ENCODE peak calls at places on chromosomes 2 and 18, in seven cellular contexts. P, R, V, E, C, Q and Y are unnamed samples.

GRCh38 chr18:55048892-55049291 is 89.6 kb upstream of the CCDC68 start:
- DNase-seq in P (no peak), R (no peak), V (no peak), E (no peak), C (no peak), Q (no peak), Y (no peak)

GRCh38 chr2:120395686-120396518 is 50.0 kb downstream of the INHBB start:
- DNase-seq in P (no peak), R (peak), V (no peak), E (peak), C (peak), Q (no peak), Y (no peak)

GRCh38 chr2:18200771-18201170 is 322.3 kb downstream of the KCNS3 start:
- DNase-seq in P (no peak), R (no peak), V (no peak), E (no peak), C (no peak), Q (no peak), Y (no peak)

GRCh38 chr2:73985318-73986084 is 791 bp downstream of the TET3 start:
- DNase-seq in P (peak), R (peak), V (no peak), E (no peak), C (peak), Q (peak), Y (peak)

GRCh38 chr2:235963853-235964577 is 204.2 kb downstream of the GBX2 start:
- DNase-seq in P (no peak), R (no peak), V (no peak), E (no peak), C (no peak), Q (no peak), Y (no peak)

GRCh38 chr2:22788749-22789148 is 596.2 kb upstream of the KLHL29 start:
- DNase-seq in P (no peak), R (no peak), V (no peak), E (no peak), C (no peak), Q (no peak), Y (no peak)

GRCh38 chr18:25310045-25310444 is 41.9 kb downstream of the ZNF521 start:
- DNase-seq in P (no peak), R (no peak), V (no peak), E (no peak), C (no peak), Q (no peak), Y (no peak)

GRCh38 chr18:51425889-51426288 is 228.4 kb upstream of the MEX3C start:
- DNase-seq in P (no peak), R (no peak), V (no peak), E (no peak), C (no peak), Q (no peak), Y (no peak)

GRCh38 chr2:162022290-162022945 is 51.6 kb downstream of the DPP4 start:
- DNase-seq in P (no peak), R (no peak), V (no peak), E (no peak), C (peak), Q (no peak), Y (no peak)

GRCh38 chr2:187782301-187782700 is 228.1 kb upstream of the TFPI start:
- DNase-seq in P (no peak), R (no peak), V (no peak), E (no peak), C (no peak), Q (no peak), Y (no peak)

GRCh38 chr18:10927290-10927979 is 221.9 kb downstream of the PIEZO2 start:
- DNase-seq in P (no peak), R (no peak), V (no peak), E (no peak), C (no peak), Q (no peak), Y (no peak)

GRCh38 chr18:46421973-46422551 is 235.0 kb downstream of the LOXHD1 start:
- DNase-seq in P (no peak), R (no peak), V (no peak), E (no peak), C (no peak), Q (no peak), Y (no peak)

GRCh38 chr18:54004828-54005227 is 219.6 kb downstream of the MBD2 start:
- DNase-seq in P (no peak), R (no peak), V (no peak), E (peak), C (peak), Q (no peak), Y (no peak)

GRCh38 chr18:76823574-76823973 is 1.2 kb downstream of the ZNF236 start:
- DNase-seq in P (peak), R (peak), V (no peak), E (peak), C (no peak), Q (peak), Y (no peak)

GRCh38 chr2:74982581-74982980 is 24.1 kb downstream of the POLE4 start:
- DNase-seq in P (no peak), R (no peak), V (no peak), E (no peak), C (peak), Q (no peak), Y (no peak)

GRCh38 chr2:107808986-107809385 is 17.7 kb upstream of the RGPD4 start:
- DNase-seq in P (no peak), R (no peak), V (no peak), E (no peak), C (no peak), Q (no peak), Y (no peak)

GRCh38 chr2:36785179-36785795 is 88.8 kb downstream of the VIT start:
- DNase-seq in P (peak), R (peak), V (no peak), E (peak), C (peak), Q (peak), Y (peak)

GRCh38 chr2:55838653-55839052 is 84.9 kb downstream of the EFEMP1 start:
- DNase-seq in P (no peak), R (no peak), V (no peak), E (no peak), C (no peak), Q (no peak), Y (no peak)

GRCh38 chr18:32610116-32610630 is 139.5 kb upstream of the GAREM1 start:
- DNase-seq in P (no peak), R (no peak), V (no peak), E (no peak), C (no peak), Q (no peak), Y (no peak)

GRCh38 chr2:55157474-55157884 is 74.6 kb downstream of the CLHC1 start:
- DNase-seq in P (peak), R (peak), V (no peak), E (no peak), C (no peak), Q (no peak), Y (no peak)

GRCh38 chr18:34321075-34321474 is 96.4 kb upstream of the NOL4 start:
- DNase-seq in P (no peak), R (no peak), V (peak), E (no peak), C (no peak), Q (no peak), Y (no peak)

GRCh38 chr2:105394951-105395611 is 3.8 kb downstream of the FHL2 start:
- DNase-seq in P (no peak), R (no peak), V (no peak), E (no peak), C (peak), Q (no peak), Y (no peak)

GRCh38 chr2:20991031-20991430 is 52.8 kb downstream of the APOB start:
- DNase-seq in P (no peak), R (no peak), V (no peak), E (no peak), C (no peak), Q (no peak), Y (no peak)

GRCh38 chr2:215680605-215681598 is 245.0 kb upstream of the FN1 start:
- DNase-seq in P (no peak), R (no peak), V (peak), E (no peak), C (peak), Q (no peak), Y (no peak)

GRCh38 chr2:17901246-17901645 is 22.8 kb downstream of the KCNS3 start:
- DNase-seq in P (no peak), R (peak), V (no peak), E (no peak), C (no peak), Q (no peak), Y (no peak)

GRCh38 chr2:19178175-19178574 is 180.2 kb downstream of the OSR1 start:
- DNase-seq in P (no peak), R (no peak), V (no peak), E (no peak), C (no peak), Q (no peak), Y (no peak)

GRCh38 chr2:112674229-112674628 is 28.5 kb downstream of the SLC20A1 start:
- DNase-seq in P (no peak), R (no peak), V (no peak), E (no peak), C (no peak), Q (no peak), Y (no peak)

GRCh38 chr2:159600752-159601151 is 15.6 kb downstream of the BAZ2B start:
- DNase-seq in P (no peak), R (no peak), V (no peak), E (no peak), C (peak), Q (no peak), Y (no peak)

GRCh38 chr2:101697794-101698418 is 399 bp downstream of the MAP4K4 start:
- DNase-seq in P (peak), R (peak), V (no peak), E (peak), C (no peak), Q (no peak), Y (peak)

GRCh38 chr2:182435754-182436153 is 8.9 kb upstream of the PDE1A start:
- DNase-seq in P (no peak), R (no peak), V (no peak), E (no peak), C (no peak), Q (no peak), Y (no peak)

GRCh38 chr2:8822218-8822617 is 15.2 kb downstream of the KIDINS220 start:
- DNase-seq in P (no peak), R (no peak), V (no peak), E (no peak), C (peak), Q (no peak), Y (no peak)

GRCh38 chr2:74745766-74746165 is 88.2 kb upstream of the HK2 start:
- DNase-seq in P (no peak), R (no peak), V (no peak), E (no peak), C (no peak), Q (no peak), Y (no peak)

GRCh38 chr2:48085888-48086287 is 179.6 kb upstream of the FBXO11 start:
- DNase-seq in P (no peak), R (no peak), V (no peak), E (no peak), C (no peak), Q (no peak), Y (no peak)

GRCh38 chr2:236772220-236772837 is 202.7 kb downstream of the ACKR3 start:
- DNase-seq in P (no peak), R (no peak), V (no peak), E (no peak), C (no peak), Q (no peak), Y (no peak)

GRCh38 chr2:3787768-3788167 is 84.4 kb downstream of the DCDC2C start:
- DNase-seq in P (no peak), R (no peak), V (no peak), E (no peak), C (no peak), Q (no peak), Y (no peak)

GRCh38 chr2:216911886-216912285 is 52.0 kb upstream of the TNP1 start:
- DNase-seq in P (no peak), R (no peak), V (no peak), E (no peak), C (no peak), Q (no peak), Y (no peak)

GRCh38 chr2:109005686-109006204 is 16.7 kb upstream of the EDAR start:
- DNase-seq in P (peak), R (no peak), V (no peak), E (no peak), C (no peak), Q (no peak), Y (no peak)

GRCh38 chr2:58097025-58097424 is 50.4 kb downstream of the VRK2 start:
- DNase-seq in P (no peak), R (no peak), V (no peak), E (no peak), C (no peak), Q (no peak), Y (no peak)

GRCh38 chr2:189514107-189514506 is 66.5 kb downstream of the SLC40A1 start:
- DNase-seq in P (no peak), R (no peak), V (no peak), E (no peak), C (no peak), Q (no peak), Y (no peak)

DNA sequence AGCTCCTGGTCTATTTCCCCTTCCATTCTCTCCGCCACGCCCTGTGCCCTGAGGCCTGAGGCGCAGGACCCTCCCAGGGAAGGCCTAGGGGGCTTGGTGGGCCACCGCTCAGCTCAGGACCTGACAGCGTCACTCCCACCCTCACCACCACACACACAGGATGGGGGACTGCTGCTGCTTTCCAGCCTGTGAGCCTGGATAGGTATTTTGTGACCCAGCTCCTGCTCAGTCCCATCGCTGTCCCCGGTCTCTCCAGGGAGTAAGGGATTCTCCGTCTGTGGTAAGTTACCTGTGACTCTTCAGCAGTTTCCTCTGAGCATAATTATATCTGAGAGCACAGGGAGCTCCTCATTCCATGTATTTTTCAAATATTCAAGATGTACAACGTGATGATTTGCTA is 16.3 kb downstream of the FAM228A start:
- DNase-seq in P (no peak), R (no peak), V (no peak), E (peak), C (no peak), Q (no peak), Y (no peak)
- TF ChIP-seq TAF1 in P (no peak), R (no peak), V (no peak), E (no peak), C (no peak), Q (no peak), Y (no peak)

DNA sequence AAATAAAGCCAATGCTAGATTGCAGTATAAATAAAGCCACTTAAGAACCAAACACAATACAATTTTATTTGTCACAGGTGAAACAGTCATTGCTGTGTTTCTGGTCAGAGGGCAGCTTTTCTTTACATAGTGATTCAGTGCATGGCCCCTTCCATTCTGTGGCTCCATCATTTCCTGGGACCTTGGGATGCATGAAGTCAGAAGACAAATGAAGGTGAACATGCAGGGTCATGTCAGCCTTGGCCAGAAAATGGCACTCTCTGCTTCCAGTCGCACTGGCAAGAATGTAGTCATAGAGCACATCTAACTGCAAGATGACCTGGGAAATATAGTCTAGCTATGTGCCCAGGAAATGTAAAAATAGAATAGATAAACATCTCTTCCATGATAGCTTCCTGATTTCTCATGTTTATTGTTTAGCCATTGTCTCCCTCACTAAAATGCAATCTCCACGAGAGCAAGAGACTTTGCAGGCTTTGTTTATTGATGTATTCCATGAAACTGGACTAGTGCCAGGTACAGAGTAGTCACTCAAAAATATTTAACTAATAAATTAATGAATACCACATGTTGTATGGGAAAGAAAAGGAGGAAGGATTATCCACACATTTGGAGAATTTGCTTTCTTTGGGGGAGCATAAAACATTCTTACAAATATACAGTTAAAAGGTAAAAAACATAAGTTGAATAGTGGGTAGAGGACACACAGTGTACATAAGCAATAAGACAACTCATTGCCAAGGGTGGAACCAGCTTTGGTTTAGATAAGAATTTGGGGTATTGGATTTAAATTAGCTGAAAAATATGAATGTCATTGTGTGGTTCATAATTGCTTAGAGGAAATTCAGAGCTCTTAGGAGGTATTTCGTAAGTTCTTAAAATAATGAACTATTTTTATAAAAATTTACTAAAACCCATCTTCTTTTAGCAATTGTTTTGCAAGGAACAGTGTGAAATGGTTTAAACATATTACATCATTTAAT is 343.8 kb downstream of the PID1 start:
- DNase-seq in P (no peak), R (no peak), V (no peak), E (no peak), C (no peak), Q (no peak), Y (no peak)
- TF ChIP-seq TAF1 in P (no peak), R (no peak), V (no peak), E (no peak), C (no peak), Q (no peak), Y (no peak)

DNA sequence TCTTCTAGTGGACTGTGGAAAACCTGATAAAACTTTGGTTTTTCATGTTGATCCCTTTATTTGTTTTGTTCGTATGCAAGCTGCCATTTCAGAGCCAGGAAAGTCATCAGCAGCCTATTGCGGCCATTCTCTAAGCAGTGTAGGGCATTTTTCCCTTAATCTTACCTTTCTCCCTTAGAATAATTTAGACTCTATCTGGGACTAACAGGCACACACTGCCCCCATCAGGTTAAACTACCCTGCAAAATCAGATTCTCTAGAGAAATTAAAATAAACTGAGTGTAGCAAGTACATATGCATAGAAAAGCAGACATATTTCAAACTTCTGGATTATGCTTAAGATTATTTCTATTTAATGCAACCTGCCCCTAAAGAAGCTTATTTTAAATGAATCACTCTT is 347.4 kb downstream of the METTL4 start:
- DNase-seq in P (no peak), R (no peak), V (no peak), E (peak), C (peak), Q (no peak), Y (no peak)
- TF ChIP-seq TAF1 in P (no peak), R (no peak), V (no peak), E (no peak), C (no peak), Q (no peak), Y (no peak)

GRCh38 chr18:9665311-9665710 is 42.8 kb upstream of the RAB31 start:
- DNase-seq in P (no peak), R (no peak), V (no peak), E (no peak), C (peak), Q (no peak), Y (no peak)

GRCh38 chr18:9663377-9663776 is 44.7 kb upstream of the RAB31 start:
- DNase-seq in P (no peak), R (no peak), V (no peak), E (no peak), C (no peak), Q (no peak), Y (no peak)

GRCh38 chr18:9659499-9660387 is 45.4 kb upstream of the PPP4R1 start:
- DNase-seq in P (no peak), R (no peak), V (no peak), E (no peak), C (no peak), Q (no peak), Y (no peak)

GRCh38 chr18:9658111-9658641 is 43.8 kb upstream of the PPP4R1 start:
- DNase-seq in P (no peak), R (no peak), V (no peak), E (no peak), C (no peak), Q (no peak), Y (no peak)

GRCh38 chr18:9661564-9661963 is 46.5 kb upstream of the RAB31 start:
- DNase-seq in P (no peak), R (peak), V (no peak), E (no peak), C (no peak), Q (no peak), Y (no peak)
- TF ChIP-seq TAF1 in P (no peak), R (no peak), V (no peak), E (no peak), C (no peak), Q (no peak), Y (no peak)

DNA sequence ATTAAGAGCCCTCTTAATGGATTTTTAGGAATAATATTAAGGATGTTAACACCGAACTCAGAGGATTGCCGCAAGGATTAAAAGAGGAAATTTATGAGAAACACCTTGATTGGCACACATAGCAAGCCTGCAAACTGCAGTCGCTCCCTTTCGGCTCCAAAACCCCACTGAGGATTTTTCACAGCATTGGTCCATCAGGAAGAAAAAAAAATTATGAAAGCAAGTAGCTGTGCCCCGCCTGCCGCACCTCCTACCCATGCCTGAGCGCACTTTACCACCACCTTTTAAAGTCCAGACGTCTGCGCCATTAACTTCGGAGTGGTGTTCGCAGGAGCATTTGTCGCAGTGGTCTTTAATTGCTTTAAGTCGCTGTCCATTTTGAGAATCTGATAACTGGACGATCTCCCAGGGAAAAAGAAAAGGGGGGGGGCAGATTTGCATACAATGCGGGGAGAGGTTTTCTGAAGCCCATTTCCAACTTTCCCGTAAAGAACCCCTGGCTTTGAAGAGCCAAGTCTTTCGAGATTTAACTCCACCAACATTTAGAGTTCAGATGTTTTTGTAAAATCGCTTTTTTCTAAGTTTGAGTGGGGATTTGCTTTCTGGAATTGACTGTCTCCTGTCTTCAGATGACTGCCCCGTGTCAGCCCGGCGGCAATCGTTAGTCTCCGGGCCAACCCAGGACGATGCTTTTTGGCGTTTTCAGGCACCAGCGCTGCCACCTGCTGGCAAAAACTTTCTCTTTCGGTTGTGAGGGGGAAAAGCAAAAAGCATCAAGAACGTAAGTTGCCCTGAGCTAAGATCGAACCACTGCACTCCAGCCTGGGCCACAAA is 914 bp upstream of the TRABD2A start:
- DNase-seq in P (peak), R (peak), V (no peak), E (peak), C (peak), Q (no peak), Y (no peak)
- TF ChIP-seq TAF1 in P (no peak), R (no peak), V (no peak), E (no peak), C (no peak), Q (no peak), Y (no peak)